ENCODE peak calls at places on chromosome 15, in seven cellular contexts. C is hippocampal formation; L is neural crest cell; A is erythroblast; X is NCI-H2081; Y is H54; S is activated naive CD4-positive, alpha-beta T cell treated with anti-CD3 and anti-CD28 coated beads, Interleukin-2, amount 50 U/mL, for 72 hours. O is an unnamed sample.

GRCh38 chr15:69893086-69893485 is 204.6 kb downstream of the TLE3 start:
- DNase-seq in X (no peak), Y (no peak), A (no peak), S (no peak), L (no peak), C (no peak), O (no peak)

GRCh38 chr15:99446565-99447496 is 119.0 kb upstream of the MEF2A start:
- DNase-seq in S (peak; percentile 37), C (no peak), L (no peak), X (peak; percentile 55), A (no peak), Y (no peak), O (peak; percentile 72)

GRCh38 chr15:80659375-80659774 is 35.7 kb upstream of the ABHD17C start:
- DNase-seq in S (no peak), C (no peak), Y (no peak), L (no peak), A (no peak), X (no peak), O (no peak)

GRCh38 chr15:36887214-36888017 is 212.9 kb downstream of the MEIS2 start:
- DNase-seq in Y (no peak), X (no peak), L (peak; percentile 59), S (no peak), A (no peak), C (no peak), O (no peak)

GRCh38 chr15:85795669-85796305 is 1.1 kb upstream of the KLHL25 start:
- DNase-seq in C (no peak), X (no peak), S (no peak), Y (no peak), A (no peak), L (no peak), O (no peak)

GRCh38 chr15:50506121-50506520 is 40.3 kb downstream of the USP50 start:
- DNase-seq in C (no peak), S (no peak), L (peak; percentile 5), Y (no peak), X (no peak), A (no peak), O (no peak)

GRCh38 chr15:40999190-40999589 is 45.9 kb downstream of the CHAC1 start:
- DNase-seq in L (no peak), X (no peak), S (no peak), C (no peak), Y (no peak), A (no peak), O (no peak)

GRCh38 chr15:52326758-52327157 is 31.2 kb upstream of the MYO5C start:
- DNase-seq in A (no peak), L (no peak), X (no peak), Y (no peak), C (peak; percentile 71), S (no peak), O (no peak)

GRCh38 chr15:26355671-26356070 is 417.2 kb downstream of the GABRB3 start:
- DNase-seq in A (no peak), L (no peak), S (no peak), Y (no peak), X (peak; percentile 52), C (peak; percentile 13), O (peak; percentile 59)

GRCh38 chr15:57443486-57443885 is 67.2 kb downstream of the CGNL1 start:
- DNase-seq in C (no peak), L (no peak), Y (no peak), S (no peak), A (no peak), X (no peak), O (no peak)

GRCh38 chr15:39320886-39321285 is 260.0 kb upstream of the THBS1 start:
- DNase-seq in A (no peak), X (no peak), Y (no peak), S (no peak), C (no peak), L (no peak), O (no peak)